ENCODE peak calls at places on chromosome 12, in ten cellular contexts. N, T, R, H, D, A, G, O, Z and M are unnamed samples.

GRCh38 chr12:15550778-15551177 is 228.5 kb downstream of the PTPRO start:
- DNase-seq in H (no peak), Z (no peak), N (no peak), G (no peak), A (no peak), O (peak), R (no peak), T (no peak), D (no peak), M (no peak)

GRCh38 chr12:39239484-39240143 is 203.3 kb downstream of the KIF21A start:
- DNase-seq in A (no peak), N (no peak), D (no peak), H (no peak), G (no peak), Z (no peak), T (peak), R (no peak), O (no peak), M (no peak)

GRCh38 chr12:32181498-32182175 is 75.0 kb downstream of the BICD1 start:
- DNase-seq in T (no peak), N (peak), A (no peak), O (no peak), Z (no peak), R (no peak), G (no peak), D (peak), H (no peak), M (no peak)

GRCh38 chr12:99611590-99611989 is 36.0 kb upstream of the GARIN6 start:
- DNase-seq in T (no peak), A (no peak), H (no peak), G (no peak), D (no peak), Z (no peak), N (no peak), R (no peak), O (no peak), M (no peak)

GRCh38 chr12:50732591-50732990 is 31.3 kb upstream of the ATF1 start:
- DNase-seq in A (no peak), O (no peak), T (peak), G (no peak), H (peak), R (no peak), D (no peak), N (no peak), Z (no peak), M (no peak)

GRCh38 chr12:41014643-41015020 is 173.5 kb upstream of the PDZRN4 start:
- DNase-seq in Z (no peak), A (no peak), O (no peak), D (no peak), H (no peak), G (no peak), R (no peak), N (no peak), T (peak), M (no peak)

GRCh38 chr12:104049278-104050257 is at the start of gene GLT8D2:
- DNase-seq in G (peak), T (peak), H (peak), O (no peak), R (peak), D (peak), Z (no peak), N (peak), A (no peak), M (no peak)

GRCh38 chr12:57864811-57865751 is 18.6 kb upstream of the CTDSP2 start:
- DNase-seq in A (peak), O (no peak), T (peak), G (peak), H (peak), R (peak), Z (peak), D (no peak), N (no peak), M (peak)

GRCh38 chr12:69553626-69554248 is 31.5 kb upstream of the CCT2 start:
- DNase-seq in O (peak), A (no peak), H (peak), G (no peak), N (peak), R (no peak), Z (no peak), T (peak), D (peak), M (no peak)

GRCh38 chr12:25427328-25428249 is 125.5 kb downstream of the LMNTD1 start:
- DNase-seq in N (no peak), D (no peak), R (no peak), G (no peak), H (peak), A (no peak), T (no peak), O (no peak), Z (no peak), M (no peak)

GRCh38 chr12:685388-685787 is 22.1 kb upstream of the NINJ2 start:
- DNase-seq in O (no peak), R (no peak), D (no peak), T (peak), G (peak), Z (no peak), A (peak), N (no peak), H (no peak), M (no peak)

GRCh38 chr12:52779914-52780313 is 2.8 kb upstream of the KRT76 start:
- DNase-seq in T (no peak), A (no peak), D (no peak), N (no peak), G (no peak), H (no peak), R (no peak), Z (no peak), O (no peak), M (no peak)

GRCh38 chr12:93714382-93714781 is 37.2 kb downstream of the CRADD start:
- DNase-seq in H (no peak), O (peak), R (peak), A (no peak), D (no peak), N (no peak), G (no peak), T (peak), Z (no peak), M (no peak)

GRCh38 chr12:98998697-98999299 is 353.7 kb downstream of the APAF1 start:
- DNase-seq in A (no peak), R (no peak), O (peak), H (peak), G (no peak), Z (no peak), N (peak), D (peak), T (peak), M (no peak)